ENCODE peak calls at places on chromosome 12, in six cellular contexts. I is fibroblast of pulmonary artery, Q is thoracic aorta, B is fibroblast of the aortic adventitia, C is astrocyte of the spinal cord, X is gastrocnemius medialis. J is an unnamed sample.

GRCh38 chr12:65656904-65657351 is 167.4 kb upstream of the HMGA2 start:
- DNase-seq in I (peak), Q (no peak), B (peak), C (peak), X (no peak), J (peak)

GRCh38 chr12:87924149-87924548 is 105.1 kb downstream of the C12orf50 start:
- DNase-seq in I (no peak), Q (no peak), B (no peak), C (peak), X (no peak), J (no peak)

GRCh38 chr12:10701226-10701681 is 21.9 kb downstream of the YBX3 start:
- DNase-seq in I (no peak), Q (no peak), B (no peak), C (no peak), X (no peak), J (no peak)

GRCh38 chr12:31742891-31743290 is 14.1 kb upstream of the AMN1 start:
- DNase-seq in I (no peak), Q (no peak), B (no peak), C (no peak), X (no peak), J (peak)

GRCh38 chr12:81274619-81275018 is 196.7 kb downstream of the ACSS3 start:
- DNase-seq in I (peak), Q (no peak), B (no peak), C (no peak), X (no peak), J (no peak)

GRCh38 chr12:57475271-57476161 is 4.2 kb downstream of the ARHGAP9 start:
- DNase-seq in I (no peak), Q (no peak), B (peak), C (no peak), X (no peak), J (no peak)

GRCh38 chr12:131915774-131916173 is 13.3 kb upstream of the PUS1 start:
- DNase-seq in I (no peak), Q (no peak), B (no peak), C (no peak), X (no peak), J (no peak)

GRCh38 chr12:116123511-116124258 is 153.8 kb downstream of the MED13L start:
- DNase-seq in I (peak), Q (no peak), B (peak), C (peak), X (peak), J (peak)

GRCh38 chr12:32151081-32151480 is 44.4 kb downstream of the BICD1 start:
- DNase-seq in I (no peak), Q (no peak), B (no peak), C (no peak), X (no peak), J (no peak)

GRCh38 chr12:15629108-15629507 is 160.1 kb downstream of the EPS8 start:
- DNase-seq in I (peak), Q (peak), B (peak), C (peak), X (peak), J (peak)

GRCh38 chr12:76255281-76255680 is 92.9 kb downstream of the BBS10 start:
- DNase-seq in I (no peak), Q (no peak), B (no peak), C (no peak), X (no peak), J (no peak)

GRCh38 chr12:71710276-71711125 is 24.6 kb downstream of the TMEM19 start:
- DNase-seq in I (peak), Q (no peak), B (peak), C (peak), X (no peak), J (no peak)

DNA sequence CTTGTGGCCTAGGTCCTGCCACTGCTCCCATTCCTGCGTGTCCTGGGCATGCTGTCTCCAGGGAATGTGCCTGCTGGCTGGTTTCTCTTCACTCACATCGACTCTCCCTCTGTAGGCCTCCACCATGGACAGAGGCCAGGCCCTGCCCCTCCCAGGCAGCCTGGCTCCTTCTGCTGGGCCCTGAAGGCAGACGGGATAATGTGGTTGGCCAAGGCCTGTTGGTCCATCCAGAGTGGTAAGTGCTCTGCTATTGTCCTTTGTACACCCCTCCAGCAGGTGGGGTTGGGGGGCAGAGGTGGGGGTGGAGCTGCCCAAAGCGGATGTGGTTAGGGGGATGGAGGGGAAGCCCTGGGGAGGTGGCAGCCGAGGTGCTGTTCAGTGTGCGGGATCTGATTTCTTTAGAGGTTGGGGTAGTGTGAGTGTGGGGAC is 9.5 kb upstream of the NR4A1 start:
- DNase-seq in I (peak), Q (no peak), B (peak), C (peak), X (no peak), J (peak)
- TF ChIP-seq CTCF in I (no peak), Q (no peak), B (peak), C (no peak), X (no peak), J (peak)

DNA sequence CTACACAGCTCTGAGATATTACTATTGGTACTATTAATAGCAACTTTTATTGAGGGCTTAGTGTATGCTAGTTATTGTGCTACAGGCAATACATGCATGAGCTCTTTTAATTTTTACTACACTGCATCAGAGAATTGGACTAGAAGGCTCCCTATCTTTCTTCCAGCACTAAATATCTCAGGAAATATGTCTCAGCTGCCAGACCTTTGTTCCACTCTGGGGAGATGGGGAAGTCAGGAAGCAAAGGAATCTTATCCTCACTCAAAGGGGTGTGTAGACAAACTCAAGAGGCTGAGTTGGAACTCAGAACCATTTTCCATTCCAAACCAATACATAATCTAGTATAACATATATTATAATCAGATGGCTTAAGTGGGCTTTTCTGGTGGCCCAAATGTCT is 161.9 kb upstream of the SLC38A2 start:
- DNase-seq in I (peak), Q (no peak), B (peak), C (no peak), X (no peak), J (no peak)
- TF ChIP-seq CTCF in I (no peak), Q (no peak), B (no peak), C (no peak), X (no peak), J (no peak)

DNA sequence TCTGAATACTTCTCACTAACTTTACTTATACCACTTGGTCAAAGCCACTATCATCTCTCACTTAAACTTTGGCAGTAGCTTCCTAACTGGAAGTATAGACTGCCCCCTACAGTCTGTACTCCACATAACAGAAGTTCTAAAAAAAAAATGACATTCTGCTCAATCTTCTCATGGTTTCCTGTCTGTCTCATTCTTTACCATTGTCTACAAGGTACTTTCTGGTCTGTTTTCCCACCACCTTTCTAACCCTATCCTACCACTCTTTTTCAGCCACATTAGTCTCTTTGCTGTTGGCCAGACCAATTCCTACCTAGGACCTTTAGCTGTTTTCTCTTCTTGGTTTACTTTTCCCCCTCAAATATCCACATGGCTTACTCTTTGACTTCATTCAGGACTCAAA is 14.7 kb downstream of the CPSF6 start:
- DNase-seq in I (peak), Q (no peak), B (peak), C (peak), X (no peak), J (peak)
- TF ChIP-seq CTCF in I (peak), Q (peak), B (peak), C (peak), X (no peak), J (peak)

GRCh38 chr12:133080051-133080618 is 588 bp upstream of the ZNF140 start:
- DNase-seq in I (peak), Q (peak), B (peak), C (peak), X (peak), J (peak)
- TF ChIP-seq CTCF in I (peak), Q (no peak), B (peak), C (peak), X (peak), J (peak)

GRCh38 chr12:67456281-67456918 is 187.2 kb downstream of the CAND1 start:
- DNase-seq in I (peak), Q (no peak), B (peak), C (peak), X (no peak), J (no peak)

GRCh38 chr12:67457136-67457535 is 188.0 kb downstream of the CAND1 start:
- DNase-seq in I (no peak), Q (no peak), B (peak), C (no peak), X (no peak), J (no peak)

GRCh38 chr12:67459578-67459977 is 189.0 kb upstream of the DYRK2 start:
- DNase-seq in I (no peak), Q (no peak), B (no peak), C (no peak), X (no peak), J (no peak)

GRCh38 chr12:67459173-67459572 is 189.4 kb upstream of the DYRK2 start:
- DNase-seq in I (no peak), Q (no peak), B (no peak), C (no peak), X (no peak), J (no peak)

DNA sequence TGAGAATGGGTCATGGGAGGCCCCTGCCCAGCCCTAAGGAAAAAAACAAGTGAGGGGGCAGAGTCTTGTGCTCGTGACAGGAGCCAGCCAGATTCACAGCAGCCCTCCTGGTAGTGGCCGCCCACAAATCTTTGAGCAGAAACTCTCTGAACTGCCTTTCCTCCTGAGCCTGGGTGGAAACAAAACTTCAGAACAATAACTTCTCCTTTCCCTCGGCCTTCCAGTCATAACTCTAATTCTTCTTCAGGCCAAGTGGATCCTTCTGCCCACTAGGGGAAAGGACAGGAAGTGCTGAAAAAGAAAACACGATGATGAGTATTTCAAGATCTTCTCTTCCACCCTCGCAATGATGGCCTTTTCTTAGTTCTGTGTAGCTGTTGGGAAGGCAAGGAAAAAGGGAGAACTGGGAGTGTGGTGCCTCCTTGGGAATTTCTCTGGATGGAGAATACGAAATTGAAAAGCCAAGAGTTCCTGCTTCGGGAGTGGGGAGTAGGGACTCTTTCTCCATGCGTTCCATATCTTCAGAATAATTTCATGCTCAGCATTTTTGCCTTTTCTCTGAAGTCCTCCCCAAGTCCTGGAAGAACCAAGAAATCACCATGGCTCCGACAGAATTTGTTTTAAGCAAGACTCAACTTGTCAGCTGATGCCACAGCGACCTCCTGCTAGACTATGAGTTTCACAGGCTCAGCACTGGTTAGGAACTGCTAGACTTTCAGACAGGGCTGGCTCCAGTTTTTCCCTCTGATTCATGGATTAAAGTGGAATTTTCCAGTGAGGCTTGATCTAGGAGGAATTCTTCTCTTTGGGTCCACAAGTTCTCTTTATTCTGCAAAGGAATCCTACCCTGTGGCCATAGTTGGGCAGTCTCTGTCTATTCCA is 188.9 kb downstream of the CAND1 start:
- DNase-seq in I (peak), Q (no peak), B (peak), C (no peak), X (no peak), J (peak)
- TF ChIP-seq CTCF in I (peak), Q (peak), B (peak), C (peak), X (peak), J (peak)

GRCh38 chr12:48447755-48448154 is 24.6 kb upstream of the ANP32D start:
- DNase-seq in I (no peak), Q (no peak), B (no peak), C (no peak), X (no peak), J (peak)

GRCh38 chr12:48441122-48441521 is 31.2 kb upstream of the ANP32D start:
- DNase-seq in I (peak), Q (no peak), B (no peak), C (no peak), X (no peak), J (no peak)

GRCh38 chr12:48445538-48445937 is 26.8 kb upstream of the ANP32D start:
- DNase-seq in I (no peak), Q (no peak), B (no peak), C (no peak), X (no peak), J (no peak)

GRCh38 chr12:48446372-48446771 is 26.0 kb upstream of the ANP32D start:
- DNase-seq in I (no peak), Q (no peak), B (no peak), C (no peak), X (no peak), J (no peak)

GRCh38 chr12:48442191-48442828 is 30.0 kb upstream of the ANP32D start:
- DNase-seq in I (no peak), Q (no peak), B (no peak), C (no peak), X (no peak), J (peak)
- TF ChIP-seq CTCF in I (peak), Q (no peak), B (no peak), C (no peak), X (no peak), J (peak)

GRCh38 chr12:118840399-118840798 is 140.9 kb upstream of the SRRM4 start:
- DNase-seq in I (no peak), Q (no peak), B (no peak), C (no peak), X (no peak), J (peak)
- TF ChIP-seq CTCF in I (no peak), Q (no peak), B (no peak), C (no peak), X (no peak), J (peak)

GRCh38 chr12:47221256-47222023 is 141.7 kb upstream of the AMIGO2 start:
- DNase-seq in I (no peak), Q (no peak), B (no peak), C (peak), X (no peak), J (no peak)

GRCh38 chr12:47219243-47219642 is 139.5 kb upstream of the AMIGO2 start:
- DNase-seq in I (peak), Q (no peak), B (peak), C (peak), X (no peak), J (no peak)

GRCh38 chr12:47216150-47216677 is 136.5 kb upstream of the AMIGO2 start:
- DNase-seq in I (no peak), Q (no peak), B (no peak), C (no peak), X (peak), J (peak)

GRCh38 chr12:47214771-47215170 is 135.0 kb upstream of the AMIGO2 start:
- DNase-seq in I (no peak), Q (no peak), B (no peak), C (no peak), X (no peak), J (no peak)

DNA sequence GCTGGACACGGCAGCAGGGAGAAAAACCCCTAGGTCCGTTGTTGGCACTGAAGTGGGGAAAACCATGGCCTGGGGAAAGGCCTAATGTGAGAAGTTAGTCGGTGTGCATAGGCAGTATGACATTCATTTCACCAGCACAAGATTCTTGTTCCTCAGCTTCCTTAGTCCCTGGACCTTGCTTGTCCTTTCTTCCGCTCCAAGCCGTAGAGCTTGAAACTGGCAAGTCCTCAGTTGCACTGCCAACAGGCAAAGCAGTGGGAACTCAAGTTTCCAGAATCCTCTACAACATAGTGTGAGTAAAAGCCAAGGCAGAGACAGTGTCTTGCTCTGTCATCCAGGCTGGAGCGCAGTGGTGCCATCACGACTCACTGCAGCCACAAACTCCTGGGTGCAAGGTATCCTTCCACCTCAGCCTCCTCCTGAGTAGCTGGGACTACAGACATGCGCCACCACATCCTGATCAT is 138.5 kb upstream of the AMIGO2 start:
- DNase-seq in I (no peak), Q (no peak), B (no peak), C (no peak), X (no peak), J (peak)
- TF ChIP-seq CTCF in I (no peak), Q (no peak), B (no peak), C (no peak), X (no peak), J (no peak)